ENCODE peak calls at places on chromosomes 7 and 10, in seven cellular contexts. One of them, this sample, is unnamed.

GRCh38 chr7:42493436-42494198 is 256.6 kb upstream of the GLI3 start:
- DNase-seq in left ventricle myocardium superior: peak
- DNase-seq in right atrium auricular region: peak
- DNase-seq in NCI-H1092 treated with DMSO at 0.1 percent for 48 hours: no peak
- DNase-seq in effector memory CD4-positive, alpha-beta T cell: no peak
- DNase-seq in GDM1: no peak
- DNase-seq in COR-L47: no peak
- DNase-seq in this sample: no peak

GRCh38 chr10:24207781-24208611 is 942 bp upstream of the KIAA1217 start:
- DNase-seq in left ventricle myocardium superior: no peak
- DNase-seq in right atrium auricular region: peak
- DNase-seq in NCI-H1092 treated with DMSO at 0.1 percent for 48 hours: peak
- DNase-seq in effector memory CD4-positive, alpha-beta T cell: no peak
- DNase-seq in GDM1: no peak
- DNase-seq in COR-L47: no peak
- DNase-seq in this sample: no peak

GRCh38 chr7:116330961-116331360 is 120.6 kb downstream of the TES start:
- DNase-seq in left ventricle myocardium superior: no peak
- DNase-seq in right atrium auricular region: no peak
- DNase-seq in NCI-H1092 treated with DMSO at 0.1 percent for 48 hours: no peak
- DNase-seq in effector memory CD4-positive, alpha-beta T cell: no peak
- DNase-seq in GDM1: no peak
- DNase-seq in COR-L47: no peak
- DNase-seq in this sample: no peak

GRCh38 chr10:130766716-130767115 is 544.8 kb downstream of the TCERG1L start:
- DNase-seq in left ventricle myocardium superior: no peak
- DNase-seq in right atrium auricular region: no peak
- DNase-seq in NCI-H1092 treated with DMSO at 0.1 percent for 48 hours: no peak
- DNase-seq in effector memory CD4-positive, alpha-beta T cell: no peak
- DNase-seq in GDM1: no peak
- DNase-seq in COR-L47: no peak
- DNase-seq in this sample: no peak

GRCh38 chr7:1734331-1734730 is 64.3 kb downstream of the ELFN1 start:
- DNase-seq in left ventricle myocardium superior: peak
- DNase-seq in right atrium auricular region: no peak
- DNase-seq in NCI-H1092 treated with DMSO at 0.1 percent for 48 hours: no peak
- DNase-seq in effector memory CD4-positive, alpha-beta T cell: no peak
- DNase-seq in GDM1: no peak
- DNase-seq in COR-L47: no peak
- DNase-seq in this sample: no peak

GRCh38 chr10:122077311-122077875 is 88.4 kb downstream of the TACC2 start:
- DNase-seq in left ventricle myocardium superior: no peak
- DNase-seq in right atrium auricular region: no peak
- DNase-seq in NCI-H1092 treated with DMSO at 0.1 percent for 48 hours: no peak
- DNase-seq in effector memory CD4-positive, alpha-beta T cell: no peak
- DNase-seq in GDM1: no peak
- DNase-seq in COR-L47: no peak
- DNase-seq in this sample: no peak

GRCh38 chr10:89853796-89854195 is 152.4 kb downstream of the KIF20B start:
- DNase-seq in left ventricle myocardium superior: no peak
- DNase-seq in right atrium auricular region: no peak
- DNase-seq in NCI-H1092 treated with DMSO at 0.1 percent for 48 hours: no peak
- DNase-seq in effector memory CD4-positive, alpha-beta T cell: no peak
- DNase-seq in GDM1: no peak
- DNase-seq in COR-L47: no peak
- DNase-seq in this sample: no peak

GRCh38 chr7:151796091-151796870 is 80.6 kb downstream of the PRKAG2 start:
- DNase-seq in left ventricle myocardium superior: peak
- DNase-seq in right atrium auricular region: peak
- DNase-seq in NCI-H1092 treated with DMSO at 0.1 percent for 48 hours: no peak
- DNase-seq in effector memory CD4-positive, alpha-beta T cell: no peak
- DNase-seq in GDM1: no peak
- DNase-seq in COR-L47: no peak
- DNase-seq in this sample: no peak

GRCh38 chr7:11437987-11438386 is 394.0 kb downstream of the THSD7A start:
- DNase-seq in left ventricle myocardium superior: no peak
- DNase-seq in right atrium auricular region: no peak
- DNase-seq in NCI-H1092 treated with DMSO at 0.1 percent for 48 hours: no peak
- DNase-seq in effector memory CD4-positive, alpha-beta T cell: no peak
- DNase-seq in GDM1: no peak
- DNase-seq in COR-L47: no peak
- DNase-seq in this sample: no peak

GRCh38 chr7:137169282-137169698 is 174.2 kb downstream of the PTN start:
- DNase-seq in left ventricle myocardium superior: peak
- DNase-seq in right atrium auricular region: peak
- DNase-seq in NCI-H1092 treated with DMSO at 0.1 percent for 48 hours: peak
- DNase-seq in effector memory CD4-positive, alpha-beta T cell: no peak
- DNase-seq in GDM1: no peak
- DNase-seq in COR-L47: peak
- DNase-seq in this sample: no peak

GRCh38 chr7:139557857-139558581 is 34.5 kb downstream of the CLEC2L start:
- DNase-seq in left ventricle myocardium superior: no peak
- DNase-seq in right atrium auricular region: no peak
- DNase-seq in NCI-H1092 treated with DMSO at 0.1 percent for 48 hours: no peak
- DNase-seq in effector memory CD4-positive, alpha-beta T cell: no peak
- DNase-seq in GDM1: no peak
- DNase-seq in COR-L47: no peak
- DNase-seq in this sample: no peak

GRCh38 chr7:84245831-84246230 is 51.2 kb upstream of the SEMA3A start:
- DNase-seq in left ventricle myocardium superior: peak
- DNase-seq in right atrium auricular region: no peak
- DNase-seq in NCI-H1092 treated with DMSO at 0.1 percent for 48 hours: no peak
- DNase-seq in effector memory CD4-positive, alpha-beta T cell: no peak
- DNase-seq in GDM1: no peak
- DNase-seq in COR-L47: no peak
- DNase-seq in this sample: no peak

GRCh38 chr7:134785842-134786241 is 6.4 kb downstream of the CALD1 start:
- DNase-seq in left ventricle myocardium superior: no peak
- DNase-seq in right atrium auricular region: no peak
- DNase-seq in NCI-H1092 treated with DMSO at 0.1 percent for 48 hours: no peak
- DNase-seq in effector memory CD4-positive, alpha-beta T cell: no peak
- DNase-seq in GDM1: no peak
- DNase-seq in COR-L47: no peak
- DNase-seq in this sample: no peak

GRCh38 chr7:155009570-155010157 is 6.7 kb upstream of the PAXIP1 start:
- DNase-seq in left ventricle myocardium superior: no peak
- DNase-seq in right atrium auricular region: no peak
- DNase-seq in NCI-H1092 treated with DMSO at 0.1 percent for 48 hours: no peak
- DNase-seq in effector memory CD4-positive, alpha-beta T cell: no peak
- DNase-seq in GDM1: no peak
- DNase-seq in COR-L47: no peak
- DNase-seq in this sample: no peak

GRCh38 chr10:114932945-114933344 is 5.0 kb upstream of the TRUB1 start:
- DNase-seq in left ventricle myocardium superior: no peak
- DNase-seq in right atrium auricular region: no peak
- DNase-seq in NCI-H1092 treated with DMSO at 0.1 percent for 48 hours: no peak
- DNase-seq in effector memory CD4-positive, alpha-beta T cell: no peak
- DNase-seq in GDM1: no peak
- DNase-seq in COR-L47: no peak
- DNase-seq in this sample: no peak

GRCh38 chr7:26653430-26653911 is 210.9 kb downstream of the SKAP2 start:
- DNase-seq in left ventricle myocardium superior: peak
- DNase-seq in right atrium auricular region: no peak
- DNase-seq in NCI-H1092 treated with DMSO at 0.1 percent for 48 hours: peak
- DNase-seq in effector memory CD4-positive, alpha-beta T cell: no peak
- DNase-seq in GDM1: no peak
- DNase-seq in COR-L47: peak
- DNase-seq in this sample: no peak

GRCh38 chr10:68087338-68088029 is 12.4 kb upstream of the HERC4 start:
- DNase-seq in left ventricle myocardium superior: peak
- DNase-seq in right atrium auricular region: no peak
- DNase-seq in NCI-H1092 treated with DMSO at 0.1 percent for 48 hours: no peak
- DNase-seq in effector memory CD4-positive, alpha-beta T cell: no peak
- DNase-seq in GDM1: peak
- DNase-seq in COR-L47: no peak
- DNase-seq in this sample: no peak

GRCh38 chr7:126450269-126450671 is 802.5 kb downstream of the GRM8 start:
- DNase-seq in left ventricle myocardium superior: no peak
- DNase-seq in right atrium auricular region: no peak
- DNase-seq in NCI-H1092 treated with DMSO at 0.1 percent for 48 hours: no peak
- DNase-seq in effector memory CD4-positive, alpha-beta T cell: no peak
- DNase-seq in GDM1: no peak
- DNase-seq in COR-L47: no peak
- DNase-seq in this sample: no peak

GRCh38 chr7:155945670-155946325 is 133.5 kb upstream of the SHH start:
- DNase-seq in left ventricle myocardium superior: no peak
- DNase-seq in right atrium auricular region: no peak
- DNase-seq in NCI-H1092 treated with DMSO at 0.1 percent for 48 hours: no peak
- DNase-seq in effector memory CD4-positive, alpha-beta T cell: no peak
- DNase-seq in GDM1: no peak
- DNase-seq in COR-L47: no peak
- DNase-seq in this sample: no peak